ENCODE peak calls at places on chromosomes 5 and 9, in nine cellular contexts. B, A, X, V, G, H, U, Y and J are unnamed samples.

GRCh38 chr5:138032028-138032571 is 779 bp downstream of the FAM13B start:
- DNase-seq in B (peak; percentile 13), A (no peak), X (no peak), V (peak; percentile 67), G (peak; percentile 62), H (peak; percentile 45), U (no peak), Y (no peak), J (no peak)

GRCh38 chr9:131499254-131499653 is 3.5 kb upstream of the POMT1 start:
- DNase-seq in B (no peak), A (no peak), X (no peak), V (no peak), G (no peak), H (no peak), U (no peak), Y (no peak), J (no peak)

GRCh38 chr5:135308245-135308644 is 90.8 kb downstream of the MACROH2A1 start:
- DNase-seq in B (no peak), A (no peak), X (no peak), V (no peak), G (peak; percentile 82), H (no peak), U (no peak), Y (no peak), J (no peak)

GRCh38 chr9:125258832-125259534 is 2.6 kb upstream of the GAPVD1 start:
- DNase-seq in B (peak; percentile 55), A (no peak), X (no peak), V (no peak), G (no peak), H (no peak), U (no peak), Y (no peak), J (no peak)

GRCh38 chr5:80435476-80435875 is 27.6 kb downstream of the ZFYVE16 start:
- DNase-seq in B (no peak), A (no peak), X (no peak), V (no peak), G (no peak), H (no peak), U (no peak), Y (no peak), J (no peak)

GRCh38 chr5:759111-759741 is 25.3 kb downstream of the ZDHHC11B start:
- DNase-seq in B (no peak), A (no peak), X (peak; percentile 84), V (no peak), G (no peak), H (no peak), U (no peak), Y (no peak), J (no peak)

GRCh38 chr5:147966829-147967228 is 60.5 kb upstream of the C5orf46 start:
- DNase-seq in B (no peak), A (no peak), X (no peak), V (no peak), G (no peak), H (no peak), U (no peak), Y (no peak), J (no peak)

GRCh38 chr9:132730054-132731033 is 60.1 kb downstream of the GTF3C4 start:
- DNase-seq in B (no peak), A (no peak), X (no peak), V (no peak), G (no peak), H (no peak), U (no peak), Y (no peak), J (no peak)

GRCh38 chr5:87190041-87190440 is 77.6 kb upstream of the RASA1 start:
- DNase-seq in B (no peak), A (no peak), X (no peak), V (no peak), G (no peak), H (no peak), U (no peak), Y (no peak), J (no peak)

GRCh38 chr5:164504141-164504772 is 998.8 kb downstream of the MAT2B start:
- DNase-seq in B (peak; percentile 0), A (peak; percentile 72), X (no peak), V (peak; percentile 46), G (peak; percentile 49), H (peak; percentile 12), U (peak; percentile 25), Y (no peak), J (peak; percentile 54)

GRCh38 chr5:84724683-84725082 is 340.0 kb upstream of the EDIL3 start:
- DNase-seq in B (no peak), A (no peak), X (no peak), V (no peak), G (no peak), H (no peak), U (no peak), Y (peak; percentile 23), J (peak; percentile 80)

GRCh38 chr5:142946547-142947426 is 176.6 kb downstream of the ARHGAP26 start:
- DNase-seq in B (no peak), A (no peak), X (no peak), V (no peak), G (no peak), H (no peak), U (no peak), Y (no peak), J (no peak)

GRCh38 chr5:159290741-159291140 is 27.7 kb downstream of the UBLCP1 start:
- DNase-seq in B (no peak), A (no peak), X (no peak), V (no peak), G (peak; percentile 11), H (no peak), U (no peak), Y (no peak), J (peak; percentile 20)

GRCh38 chr9:135246248-135247173 is 159.0 kb downstream of the OLFM1 start:
- DNase-seq in B (no peak), A (no peak), X (no peak), V (no peak), G (no peak), H (no peak), U (no peak), Y (no peak), J (no peak)

GRCh38 chr5:579211-579610 is 32.9 kb upstream of the CEP72 start:
- DNase-seq in B (no peak), A (no peak), X (peak; percentile 57), V (no peak), G (no peak), H (no peak), U (no peak), Y (no peak), J (no peak)

GRCh38 chr5:69238760-69239251 is 4.1 kb downstream of the CDK7 start:
- DNase-seq in B (no peak), A (no peak), X (no peak), V (no peak), G (peak; percentile 89), H (peak; percentile 13), U (no peak), Y (peak; percentile 36), J (peak; percentile 40)

GRCh38 chr5:138352722-138353549 is 451 bp downstream of the KDM3B start:
- DNase-seq in B (no peak), A (peak; percentile 55), X (no peak), V (peak; percentile 67), G (peak; percentile 73), H (peak; percentile 69), U (peak; percentile 28), Y (no peak), J (no peak)

GRCh38 chr5:133392448-133392847 is 219.9 kb downstream of the FSTL4 start:
- DNase-seq in B (no peak), A (no peak), X (no peak), V (no peak), G (no peak), H (no peak), U (no peak), Y (no peak), J (no peak)

GRCh38 chr5:14445581-14446290 is 135.9 kb upstream of the OTULINL start:
- DNase-seq in B (no peak), A (no peak), X (no peak), V (peak; percentile 56), G (peak; percentile 85), H (no peak), U (peak; percentile 11), Y (no peak), J (no peak)

GRCh38 chr5:122493776-122494518 is 181.9 kb downstream of the SNCAIP start:
- DNase-seq in B (no peak), A (no peak), X (no peak), V (no peak), G (no peak), H (no peak), U (peak; percentile 91), Y (no peak), J (peak; percentile 29)